ENCODE peak calls at places on chromosomes 12 and 14, in five cellular contexts. B, F, I, C and N are unnamed samples. For H3K4me1, the result is how much of the 10 kb centered on the place peaks cover.

GRCh38 chr12:104680070-104680469 is 223.3 kb downstream of the CHST11 start:
- DNase-seq in B (no peak), F (no peak), I (no peak), C (no peak), N (no peak)

GRCh38 chr12:116943419-116944372 is 32.9 kb downstream of the FBXW8 start:
- DNase-seq in B (no peak), F (no peak), I (no peak), C (no peak), N (no peak)

GRCh38 chr14:73802431-73803188 is 49.0 kb upstream of the PTGR2 start:
- DNase-seq in B (no peak), F (peak), I (no peak), C (no peak), N (no peak)

GRCh38 chr12:124381454-124382207 is 86.7 kb downstream of the RFLNA start:
- DNase-seq in B (peak), F (peak), I (peak), C (peak), N (no peak)

GRCh38 chr12:18145924-18146323 is 55.9 kb upstream of the RERGL start:
- DNase-seq in B (no peak), F (no peak), I (no peak), C (no peak), N (no peak)

GRCh38 chr12:6699989-6700645 is 498 bp downstream of the PIANP start:
- DNase-seq in B (peak), F (no peak), I (peak), C (no peak), N (no peak)

GRCh38 chr12:34400423-34400881 is 378.2 kb downstream of the ALG10 start:
- DNase-seq in B (peak), F (peak), I (peak), C (no peak), N (no peak)

GRCh38 chr12:110224379-110225304 is 56.4 kb upstream of the ATP2A2 start:
- DNase-seq in B (no peak), F (no peak), I (peak), C (peak), N (peak)

GRCh38 chr12:48080821-48081220 is 25.1 kb downstream of the SENP1 start:
- DNase-seq in B (no peak), F (no peak), I (no peak), C (no peak), N (no peak)

GRCh38 chr14:39621678-39622077 is 189.4 kb upstream of the FBXO33 start:
- DNase-seq in B (no peak), F (no peak), I (no peak), C (no peak), N (no peak)

GRCh38 chr12:112179341-112179740 is 54.0 kb downstream of the TRAFD1 start:
- DNase-seq in B (no peak), F (no peak), I (no peak), C (no peak), N (no peak)

GRCh38 chr12:39581592-39581991 is 38.0 kb downstream of the ABCD2 start:
- DNase-seq in B (no peak), F (no peak), I (no peak), C (no peak), N (no peak)

GRCh38 chr14:101114726-101115481 is 211.4 kb upstream of the RTL1 start:
- DNase-seq in B (no peak), F (no peak), I (no peak), C (no peak), N (no peak)

GRCh38 chr12:130715996-130716917 is at the start of gene RIMBP2:
- DNase-seq in B (peak), F (no peak), I (peak), C (no peak), N (no peak)

GRCh38 chr14:96038920-96039632 is at the start of gene C14orf132:
- DNase-seq in B (peak), F (no peak), I (peak), C (peak), N (no peak)

GRCh38 chr12:46983959-46984833 is 95.2 kb upstream of the PCED1B start:
- DNase-seq in B (no peak), F (peak), I (no peak), C (peak), N (peak)

GRCh38 chr14:69287096-69287991 is 27.4 kb downstream of the GALNT16 start:
- DNase-seq in B (no peak), F (no peak), I (peak), C (no peak), N (no peak)

GRCh38 chr12:116361404-116362223 is 84.1 kb upstream of the MED13L start:
- DNase-seq in B (peak), F (no peak), I (no peak), C (no peak), N (no peak)

GRCh38 chr14:84926656-84927055 is 603.3 kb upstream of the FLRT2 start:
- DNase-seq in B (no peak), F (no peak), I (no peak), C (no peak), N (no peak)

GRCh38 chr12:33718631-33719030 is 279.0 kb upstream of the SYT10 start:
- DNase-seq in B (no peak), F (no peak), I (no peak), C (no peak), N (no peak)

GRCh38 chr12:103144278-103144677 is 186.8 kb downstream of the ASCL1 start:
- DNase-seq in B (no peak), F (no peak), I (no peak), C (no peak), N (no peak)

GRCh38 chr12:104115587-104115975 is 22.4 kb downstream of the NFYB start:
- DNase-seq in B (no peak), F (no peak), I (no peak), C (no peak), N (no peak)

GRCh38 chr12:27285395-27285794 is 41.3 kb downstream of the STK38L start:
- DNase-seq in B (no peak), F (no peak), I (no peak), C (no peak), N (no peak)

GRCh38 chr12:47616440-47616839 is 89.4 kb downstream of the RPAP3 start:
- DNase-seq in B (no peak), F (no peak), I (no peak), C (no peak), N (no peak)

GRCh38 chr14:73884438-73885190 is 2.0 kb upstream of the ZNF410 start:
- DNase-seq in B (no peak), F (no peak), I (no peak), C (no peak), N (no peak)

GRCh38 chr12:31589896-31590729 is 823 bp downstream of the DENND5B start:
- DNase-seq in B (peak), F (peak), I (peak), C (peak), N (no peak)

GRCh38 chr12:31590730-31591307 is at the start of gene DENND5B:
- DNase-seq in B (peak), F (peak), I (peak), C (peak), N (no peak)

GRCh38 chr12:31588976-31589375 is 2.0 kb downstream of the DENND5B start:
- DNase-seq in B (no peak), F (no peak), I (no peak), C (no peak), N (no peak)

GRCh38 chr12:31591308-31591901 is 469 bp upstream of the DENND5B start:
- DNase-seq in B (no peak), F (no peak), I (peak), C (peak), N (no peak)

GRCh38 chr12:31589582-31589895 is 1.4 kb downstream of the DENND5B start:
- DNase-seq in B (peak), F (peak), I (no peak), C (no peak), N (peak)
- H3K27ac ChIP-seq in B (peak), F (no peak), I (peak), C (peak), N (no peak)

DNA sequence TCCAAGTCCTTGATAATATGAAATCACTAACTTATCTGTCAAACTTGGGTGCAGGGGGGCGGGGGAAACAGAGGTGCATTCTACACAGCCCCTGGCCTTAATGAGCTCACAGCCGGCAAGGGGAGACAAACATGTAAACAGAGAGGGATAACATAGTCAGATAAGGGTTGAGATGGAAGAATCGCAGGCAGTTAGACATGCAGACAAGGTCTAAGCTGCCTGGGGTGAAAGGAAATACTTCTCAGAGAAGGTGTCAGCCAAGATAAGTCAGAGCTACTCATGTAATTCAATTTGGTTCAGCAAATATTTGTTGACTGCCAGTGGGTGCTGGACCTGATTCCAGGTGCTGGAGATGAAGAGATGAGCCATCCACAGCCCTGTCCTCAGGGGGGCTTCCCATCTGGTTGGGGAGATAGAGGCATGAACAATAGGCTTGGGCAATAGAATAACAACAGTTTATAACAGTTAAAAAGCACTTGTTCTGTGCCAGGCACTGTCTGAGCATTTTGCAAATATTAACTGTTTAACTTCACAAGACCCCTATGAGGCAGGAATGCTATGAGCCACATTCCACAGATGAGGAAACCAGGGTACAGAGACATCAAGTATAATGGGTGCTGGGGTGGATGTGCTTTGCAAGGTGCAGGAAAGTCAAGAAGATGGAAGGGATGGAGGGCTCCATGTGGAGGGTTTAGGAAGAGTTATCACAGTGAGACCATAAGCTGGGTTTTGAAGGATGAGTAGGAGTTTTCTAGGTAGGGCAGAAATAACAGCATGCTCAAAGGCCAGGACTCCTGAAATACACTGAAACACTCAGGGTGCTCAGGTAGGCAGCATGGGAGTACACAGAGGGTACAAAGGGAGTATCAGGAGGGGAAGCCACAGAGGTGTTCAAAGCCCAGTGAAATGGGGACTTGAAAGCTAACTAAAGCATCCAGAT is 79.0 kb downstream of the WSCD2 start:
- DNase-seq in B (no peak), F (no peak), I (no peak), C (no peak), N (no peak)
- H3K4me1 ChIP-seq in B (under half), F (under half), I (under half), C (under half), N (under half)

GRCh38 chr12:10612110-10612509 is 1.3 kb downstream of the MAGOHB start:
- DNase-seq in B (peak), F (no peak), I (no peak), C (no peak), N (no peak)
- H3K27ac ChIP-seq in B (no peak), F (no peak), I (no peak), C (no peak), N (no peak)

GRCh38 chr14:105492051-105492965 is 1.3 kb downstream of the TEDC1 start:
- DNase-seq in B (peak), F (no peak), I (peak), C (no peak), N (peak)

GRCh38 chr14:105489607-105490317 is 1.3 kb upstream of the TEDC1 start:
- DNase-seq in B (peak), F (peak), I (peak), C (peak), N (peak)

GRCh38 chr14:105490318-105490571 is 801 bp upstream of the TEDC1 start:
- DNase-seq in B (no peak), F (no peak), I (no peak), C (no peak), N (no peak)

GRCh38 chr14:105491366-105492006 is 440 bp downstream of the TEDC1 start:
- DNase-seq in B (peak), F (peak), I (peak), C (peak), N (peak)

DNA sequence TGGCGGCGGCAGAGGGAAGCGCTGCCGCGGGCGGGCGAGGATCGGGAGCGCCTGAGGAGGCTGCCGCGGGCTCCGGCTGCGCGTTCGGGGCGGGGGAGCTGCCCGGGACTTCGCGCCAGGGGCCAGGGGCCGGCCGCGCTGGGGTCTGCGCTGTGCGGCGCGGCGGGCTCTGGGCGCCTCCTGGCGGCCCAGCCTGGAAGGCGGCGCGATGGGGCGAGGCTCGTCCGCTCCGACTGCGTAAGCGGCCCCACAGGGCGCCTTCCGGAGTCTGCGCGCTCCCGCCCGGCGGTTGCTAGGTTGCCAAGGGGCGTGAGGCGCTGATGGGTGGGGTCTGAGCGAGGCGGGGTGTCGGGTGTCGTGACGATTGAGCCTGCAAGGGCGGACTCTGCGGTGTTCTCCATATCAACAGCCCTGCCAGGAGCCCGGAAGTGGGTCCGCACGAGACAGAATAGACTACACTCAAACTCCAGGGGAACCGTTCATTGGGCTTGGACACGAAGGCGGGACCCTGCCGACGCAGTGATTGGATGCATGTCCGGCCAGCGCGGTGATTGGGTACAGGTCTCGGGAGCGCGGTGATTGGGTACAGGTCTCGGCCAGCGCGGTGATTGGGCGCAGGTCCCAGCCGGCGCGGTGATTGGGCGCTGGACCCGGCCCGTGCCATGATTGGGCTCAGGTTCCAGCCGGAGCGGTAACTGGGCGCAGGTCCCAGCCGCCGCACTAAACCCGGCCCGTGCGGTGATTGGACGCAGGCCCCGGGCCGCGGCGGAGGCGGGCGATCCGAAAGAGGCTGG is at the start of gene TEDC1:
- DNase-seq in B (peak), F (peak), I (peak), C (peak), N (peak)
- H3K4me1 ChIP-seq in B (half or more), F (under half), I (under half), C (under half), N (half or more)

DNA sequence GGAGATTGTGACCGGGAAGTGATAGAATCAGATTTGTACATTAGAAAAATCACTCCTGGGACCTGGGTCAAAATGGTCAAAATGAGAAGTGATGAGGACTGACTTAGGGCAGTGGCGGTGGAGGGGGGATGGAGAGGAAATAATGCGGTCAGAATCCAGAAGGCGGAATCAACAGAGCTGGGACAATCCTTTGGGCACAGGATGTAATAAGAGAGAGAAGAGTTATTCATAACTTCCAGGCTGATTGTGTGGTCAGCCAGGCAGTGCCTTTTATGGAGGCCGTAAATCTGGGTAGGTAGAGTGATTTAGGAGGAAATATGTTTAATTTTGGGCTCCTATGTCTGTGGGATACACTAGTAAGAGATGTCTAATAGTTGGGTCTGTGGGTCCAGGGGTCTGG is 21.6 kb downstream of the FBXL14 start:
- DNase-seq in B (no peak), F (no peak), I (no peak), C (no peak), N (no peak)
- H3K27ac ChIP-seq in B (no peak), F (no peak), I (no peak), C (no peak), N (no peak)

GRCh38 chr12:91021076-91021475 is 16.3 kb upstream of the EPYC start:
- DNase-seq in B (no peak), F (no peak), I (no peak), C (no peak), N (no peak)
- H3K4me1 ChIP-seq in B (under half), F (under half), I (under half), C (under half), N (under half)

GRCh38 chr14:35351897-35352273 is 52.7 kb downstream of the NFKBIA start:
- DNase-seq in B (no peak), F (no peak), I (no peak), C (no peak), N (no peak)
- H3K27ac ChIP-seq in B (no peak), F (no peak), I (no peak), C (peak), N (no peak)

DNA sequence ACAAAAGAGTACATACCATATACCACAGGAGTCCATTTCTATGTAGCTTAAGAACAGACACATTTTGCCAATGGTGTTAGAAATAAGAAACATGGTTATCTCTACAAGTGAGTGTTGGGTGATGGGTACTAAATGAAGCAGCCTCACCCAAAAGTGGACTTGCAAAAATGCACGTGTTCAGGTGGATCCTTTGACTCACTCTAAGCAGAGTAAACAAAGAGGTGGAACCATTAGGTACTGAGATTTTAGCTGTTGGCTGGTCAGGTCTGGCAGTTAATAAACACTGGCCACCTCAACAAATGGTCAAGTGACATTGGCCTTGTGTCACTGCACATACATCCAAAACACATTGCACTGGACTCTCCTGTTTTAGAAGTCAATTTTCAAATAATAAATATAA is 27.6 kb downstream of the EVL start:
- DNase-seq in B (no peak), F (no peak), I (no peak), C (no peak), N (no peak)
- H3K4me1 ChIP-seq in B (under half), F (under half), I (under half), C (under half), N (half or more)